ENCODE peak calls at places on chromosomes 1 and 21, in seven cellular contexts. X, U, E, C, J, Z and B are unnamed samples.

GRCh38 chr1:198776602-198777029 is 137.8 kb downstream of the PTPRC start:
- DNase-seq in X (peak), U (peak), E (no peak), C (peak), J (no peak), Z (peak), B (peak)

GRCh38 chr1:59367269-59368006 is 70.5 kb downstream of the FGGY start:
- DNase-seq in X (peak), U (peak), E (peak), C (no peak), J (no peak), Z (no peak), B (peak)

GRCh38 chr1:24339996-24340395 is 20.8 kb downstream of the GRHL3 start:
- DNase-seq in X (no peak), U (no peak), E (no peak), C (no peak), J (no peak), Z (no peak), B (no peak)

GRCh38 chr1:46053734-46054133 is 78.7 kb downstream of the PIK3R3 start:
- DNase-seq in X (no peak), U (no peak), E (no peak), C (no peak), J (no peak), Z (no peak), B (no peak)

GRCh38 chr1:48051466-48052126 is 54.4 kb upstream of the TRABD2B start:
- DNase-seq in X (no peak), U (no peak), E (no peak), C (no peak), J (no peak), Z (no peak), B (peak)

GRCh38 chr21:40706806-40707205 is 140.2 kb downstream of the DSCAM start:
- DNase-seq in X (no peak), U (no peak), E (no peak), C (no peak), J (no peak), Z (no peak), B (no peak)

GRCh38 chr1:117093870-117094621 is 27.5 kb downstream of the TRIM45 start:
- DNase-seq in X (no peak), U (peak), E (peak), C (peak), J (no peak), Z (no peak), B (peak)

GRCh38 chr1:214551436-214552173 is at the start of gene PTPN14:
- DNase-seq in X (peak), U (peak), E (peak), C (peak), J (peak), Z (peak), B (peak)

GRCh38 chr21:34644815-34645214 is 24.0 kb upstream of the CLIC6 start:
- DNase-seq in X (no peak), U (no peak), E (no peak), C (no peak), J (no peak), Z (no peak), B (no peak)

GRCh38 chr1:60903591-60903990 is 178.8 kb upstream of the NFIA start:
- DNase-seq in X (peak), U (no peak), E (no peak), C (no peak), J (no peak), Z (peak), B (peak)

GRCh38 chr1:160058087-160058486 is 11.9 kb downstream of the KCNJ10 start:
- DNase-seq in X (no peak), U (no peak), E (no peak), C (peak), J (no peak), Z (no peak), B (peak)

GRCh38 chr1:60874703-60875102 is 207.7 kb upstream of the NFIA start:
- DNase-seq in X (no peak), U (no peak), E (no peak), C (peak), J (no peak), Z (peak), B (peak)

GRCh38 chr1:246786606-246787238 is 62.5 kb downstream of the SCCPDH start:
- DNase-seq in X (no peak), U (no peak), E (no peak), C (no peak), J (no peak), Z (no peak), B (no peak)